ENCODE peak calls at places on chromosomes 6 and 20, in seven cellular contexts. E, L, Y, O, T, C and U are unnamed samples.

GRCh38 chr6:88611721-88612120 is 351.7 kb downstream of the RNGTT start:
- DNase-seq in E (peak), L (no peak), Y (peak), O (no peak), T (no peak), C (no peak), U (no peak)

GRCh38 chr20:31602779-31603441 is 2.2 kb upstream of the ID1 start:
- DNase-seq in E (peak), L (peak), Y (peak), O (no peak), T (no peak), C (no peak), U (peak)

GRCh38 chr6:56396435-56396834 is 149.1 kb upstream of the COL21A1 start:
- DNase-seq in E (no peak), L (no peak), Y (no peak), O (no peak), T (no peak), C (no peak), U (no peak)

GRCh38 chr20:9838378-9839295 is at the start of gene PAK5:
- DNase-seq in E (peak), L (no peak), Y (peak), O (no peak), T (peak), C (peak), U (peak)

GRCh38 chr6:25341923-25342619 is 62.9 kb downstream of the CARMIL1 start:
- DNase-seq in E (no peak), L (no peak), Y (no peak), O (no peak), T (no peak), C (no peak), U (no peak)

GRCh38 chr6:25369450-25370086 is 90.4 kb downstream of the CARMIL1 start:
- DNase-seq in E (peak), L (no peak), Y (peak), O (no peak), T (peak), C (peak), U (peak)

GRCh38 chr6:8803181-8803760 is 367.9 kb upstream of the SLC35B3 start:
- DNase-seq in E (no peak), L (no peak), Y (no peak), O (no peak), T (no peak), C (no peak), U (no peak)

GRCh38 chr20:17431621-17432364 is 99.4 kb downstream of the BFSP1 start:
- DNase-seq in E (peak), L (no peak), Y (peak), O (peak), T (peak), C (peak), U (peak)

GRCh38 chr6:15659181-15659580 is 3.6 kb downstream of the DTNBP1 start:
- DNase-seq in E (no peak), L (no peak), Y (no peak), O (no peak), T (peak), C (no peak), U (peak)

GRCh38 chr6:158767714-158768113 is 51.5 kb downstream of the EZR start:
- DNase-seq in E (no peak), L (no peak), Y (no peak), O (peak), T (no peak), C (no peak), U (no peak)

GRCh38 chr6:36697481-36697903 is at the start of gene RAB44:
- DNase-seq in E (no peak), L (no peak), Y (no peak), O (peak), T (no peak), C (no peak), U (no peak)

GRCh38 chr6:126033696-126034095 is 47.4 kb downstream of the TRMT11 start:
- DNase-seq in E (peak), L (no peak), Y (peak), O (peak), T (peak), C (peak), U (peak)

GRCh38 chr20:32521780-32522524 is 63.2 kb downstream of the NOL4L start:
- DNase-seq in E (peak), L (peak), Y (peak), O (peak), T (peak), C (peak), U (peak)

GRCh38 chr6:16136536-16137450 is 7.9 kb downstream of the MYLIP start:
- DNase-seq in E (peak), L (no peak), Y (peak), O (no peak), T (no peak), C (no peak), U (peak)

GRCh38 chr6:161349886-161350285 is 76.0 kb upstream of the AGPAT4 start:
- DNase-seq in E (no peak), L (no peak), Y (no peak), O (no peak), T (no peak), C (no peak), U (no peak)

GRCh38 chr6:77040566-77041195 is 422.6 kb downstream of the HTR1B start:
- DNase-seq in E (peak), L (no peak), Y (no peak), O (no peak), T (no peak), C (no peak), U (peak)

GRCh38 chr6:132797975-132798819 is at the start of gene SLC18B1:
- DNase-seq in E (peak), L (peak), Y (peak), O (peak), T (peak), C (peak), U (no peak)

GRCh38 chr6:167678102-167679101 is 148.3 kb upstream of the AFDN start:
- DNase-seq in E (peak), L (no peak), Y (peak), O (peak), T (peak), C (peak), U (no peak)

GRCh38 chr6:45786243-45786795 is 229.3 kb downstream of the CLIC5 start:
- DNase-seq in E (no peak), L (no peak), Y (no peak), O (no peak), T (peak), C (no peak), U (no peak)

GRCh38 chr6:111481836-111482235 is 1.2 kb downstream of the REV3L start:
- DNase-seq in E (no peak), L (no peak), Y (peak), O (no peak), T (no peak), C (no peak), U (peak)

GRCh38 chr20:22977047-22977785 is 57.9 kb upstream of the SSTR4 start:
- DNase-seq in E (no peak), L (peak), Y (no peak), O (peak), T (no peak), C (peak), U (no peak)

GRCh38 chr6:85419046-85419759 is 30.7 kb upstream of the NT5E start:
- DNase-seq in E (peak), L (no peak), Y (no peak), O (no peak), T (no peak), C (no peak), U (peak)

GRCh38 chr20:59020938-59021551 is 1.8 kb downstream of the TUBB1 start:
- DNase-seq in E (peak), L (no peak), Y (peak), O (no peak), T (no peak), C (no peak), U (no peak)

GRCh38 chr6:113654396-113654795 is 202.7 kb upstream of the MARCKS start:
- DNase-seq in E (peak), L (peak), Y (peak), O (peak), T (no peak), C (no peak), U (peak)

GRCh38 chr6:473759-474453 is 82.4 kb downstream of the IRF4 start:
- DNase-seq in E (no peak), L (no peak), Y (no peak), O (no peak), T (no peak), C (no peak), U (no peak)

GRCh38 chr20:17680128-17680835 is 1.8 kb downstream of the RRBP1 start:
- DNase-seq in E (peak), L (peak), Y (peak), O (peak), T (peak), C (peak), U (peak)

GRCh38 chr6:131116755-131117360 is 18.4 kb upstream of the AKAP7 start:
- DNase-seq in E (peak), L (no peak), Y (peak), O (no peak), T (peak), C (peak), U (peak)

GRCh38 chr6:162698440-162698839 is 29.1 kb downstream of the PRKN start:
- DNase-seq in E (no peak), L (no peak), Y (no peak), O (no peak), T (no peak), C (no peak), U (no peak)

GRCh38 chr6:37868447-37868825 is 48.9 kb downstream of the ZFAND3 start:
- DNase-seq in E (peak), L (no peak), Y (peak), O (no peak), T (no peak), C (no peak), U (peak)

GRCh38 chr6:70520575-70520974 is 46.2 kb upstream of the SDHAF4 start:
- DNase-seq in E (peak), L (no peak), Y (peak), O (no peak), T (no peak), C (no peak), U (peak)
- TF ChIP-seq CTCF in E (peak), L (no peak), Y (peak), O (no peak), T (peak), C (peak), U (peak)

GRCh38 chr6:43052842-43053544 is 658 bp downstream of the CUL7 start:
- DNase-seq in E (peak), L (no peak), Y (peak), O (no peak), T (no peak), C (peak), U (no peak)

GRCh38 chr6:43054206-43054943 is 724 bp upstream of the CUL7 start:
- DNase-seq in E (no peak), L (no peak), Y (no peak), O (no peak), T (no peak), C (no peak), U (no peak)

GRCh38 chr6:43053545-43054205 is at the start of gene CUL7:
- DNase-seq in E (peak), L (peak), Y (peak), O (peak), T (peak), C (peak), U (peak)

GRCh38 chr6:43050981-43051380 is 2.7 kb downstream of the CUL7 start:
- DNase-seq in E (no peak), L (no peak), Y (no peak), O (no peak), T (no peak), C (no peak), U (no peak)

DNA sequence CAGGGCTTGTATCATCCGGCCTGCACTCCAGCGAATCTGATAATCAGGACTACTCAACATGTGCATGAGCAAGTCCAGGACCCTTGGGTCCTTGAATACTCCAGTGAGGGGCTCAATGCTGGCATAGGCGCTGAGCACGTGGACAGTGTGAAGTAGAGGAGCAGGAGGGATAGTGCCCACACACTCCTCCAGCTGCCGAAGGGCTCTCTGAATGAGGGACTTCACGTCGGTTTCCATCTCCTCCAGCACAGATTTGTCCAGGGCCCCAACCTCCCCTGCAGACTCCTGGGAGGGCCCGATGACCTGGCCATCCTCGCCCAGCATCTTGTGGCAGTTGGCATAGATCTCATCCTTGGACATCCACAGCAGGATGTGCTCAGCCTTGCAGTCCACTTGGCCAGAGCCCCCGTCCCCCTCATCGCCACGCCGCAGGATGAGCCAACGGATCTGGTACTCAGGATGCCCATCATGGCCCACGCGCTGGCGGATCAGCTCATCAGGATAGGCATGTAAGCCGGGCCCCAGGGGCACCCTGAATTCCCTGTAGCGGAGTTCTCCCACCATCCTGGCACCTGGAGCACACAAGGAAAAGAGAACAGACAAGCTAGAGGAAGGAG is 1.3 kb downstream of the CUL7 start:
- DNase-seq in E (no peak), L (no peak), Y (no peak), O (no peak), T (no peak), C (no peak), U (no peak)
- H3K4me3 ChIP-seq in E (peak), L (no peak), Y (peak), O (no peak), T (peak), C (no peak), U (peak)

DNA sequence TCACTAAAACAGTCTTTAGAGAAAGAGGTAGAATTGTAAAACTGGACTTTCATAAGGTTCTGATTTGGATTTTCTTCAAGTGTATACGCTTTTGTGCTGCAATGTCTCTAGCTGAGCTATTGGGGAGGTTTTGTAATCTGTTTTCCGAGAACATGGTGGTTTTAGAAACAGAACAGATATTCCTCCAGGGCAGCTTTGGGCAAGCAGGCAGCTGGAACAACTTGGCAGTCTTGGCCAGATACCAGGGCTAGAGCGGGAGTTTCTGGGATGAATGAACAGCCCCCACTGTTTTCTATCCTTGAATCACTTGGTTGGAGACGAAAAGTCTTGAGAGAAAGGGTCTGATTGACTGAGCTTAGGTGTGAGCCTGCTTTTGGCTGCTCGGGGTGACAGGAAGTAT is 17.1 kb upstream of the ARMC2 start:
- DNase-seq in E (peak), L (no peak), Y (peak), O (no peak), T (no peak), C (no peak), U (peak)
- TF ChIP-seq CTCF in E (no peak), L (no peak), Y (no peak), O (no peak), T (no peak), C (no peak), U (no peak)

GRCh38 chr6:2976060-2976459 is 4.7 kb upstream of the SERPINB6 start:
- DNase-seq in E (no peak), L (no peak), Y (no peak), O (no peak), T (no peak), C (no peak), U (no peak)
- H3K4me3 ChIP-seq in E (no peak), L (no peak), Y (no peak), O (no peak), T (no peak), C (no peak), U (no peak)

GRCh38 chr20:62193079-62194025 is 10.5 kb downstream of the MTG2 start:
- DNase-seq in E (no peak), L (no peak), Y (no peak), O (no peak), T (no peak), C (no peak), U (no peak)
- TF ChIP-seq CTCF in E (no peak), L (no peak), Y (no peak), O (no peak), T (no peak), C (no peak), U (no peak)

GRCh38 chr6:28758818-28759235 is 165.0 kb downstream of the TRIM27 start:
- DNase-seq in E (no peak), L (no peak), Y (no peak), O (no peak), T (no peak), C (no peak), U (no peak)
- H3K4me3 ChIP-seq in E (no peak), L (no peak), Y (no peak), O (no peak), T (no peak), C (no peak), U (no peak)